ENCODE peak calls at places on chromosomes 5 and 9, in five cellular contexts. I is GM23248, N is OCI-LY7, P is astrocyte, G is keratinocyte. C is an unnamed sample. For H3K79me2, the result is how much of the 10 kb centered on the place peaks cover.

GRCh38 chr5:41068169-41068568 is 3.0 kb downstream of the MROH2B start:
- DNase-seq in P (peak), I (peak), G (no peak), N (no peak), C (no peak)

GRCh38 chr5:79544136-79544535 is 30.2 kb upstream of the HOMER1 start:
- DNase-seq in P (no peak), G (no peak), I (no peak), N (no peak), C (no peak)

GRCh38 chr9:97397220-97397619 is 14.7 kb upstream of the TDRD7 start:
- DNase-seq in I (peak), N (no peak), P (peak), G (no peak), C (no peak)

GRCh38 chr5:57889558-57889957 is 406.9 kb upstream of the ACTBL2 start:
- DNase-seq in G (peak), N (no peak), P (peak), I (peak), C (peak)

GRCh38 chr9:123929177-123929869 is 603 bp downstream of the DENND1A start:
- DNase-seq in G (no peak), N (peak), I (no peak), P (no peak), C (peak)

GRCh38 chr5:154801083-154801482 is 45.9 kb downstream of the LARP1 start:
- DNase-seq in G (no peak), P (peak), N (no peak), I (peak), C (no peak)

GRCh38 chr5:139898981-139899380 is 103.4 kb downstream of the PSD2 start:
- DNase-seq in N (no peak), G (no peak), P (no peak), I (no peak), C (no peak)

GRCh38 chr9:23686257-23686656 is 139.8 kb downstream of the ELAVL2 start:
- DNase-seq in G (peak), P (peak), I (no peak), N (no peak), C (no peak)

GRCh38 chr5:663436-664342 is 29.5 kb downstream of the TPPP start:
- DNase-seq in I (no peak), G (no peak), N (no peak), P (no peak), C (no peak)

GRCh38 chr9:108526518-108526917 is 329.3 kb downstream of the ACTL7B start:
- DNase-seq in P (no peak), N (no peak), I (no peak), G (no peak), C (no peak)

GRCh38 chr9:78567693-78568092 is 270.8 kb downstream of the PSAT1 start:
- DNase-seq in G (no peak), P (no peak), N (no peak), I (peak), C (no peak)

GRCh38 chr5:64811050-64811640 is 42.4 kb downstream of the CWC27 start:
- DNase-seq in N (peak), P (peak), G (peak), I (peak), C (no peak)

GRCh38 chr9:90249094-90249493 is 393.5 kb downstream of the DIRAS2 start:
- DNase-seq in N (no peak), I (no peak), G (no peak), P (no peak), C (no peak)

GRCh38 chr5:68222310-68222709 is 6.8 kb downstream of the PIK3R1 start:
- DNase-seq in G (no peak), P (no peak), N (no peak), I (no peak), C (no peak)

GRCh38 chr5:154196955-154197652 is 6.6 kb downstream of the GALNT10 start:
- DNase-seq in I (no peak), P (peak), N (peak), G (no peak), C (no peak)

GRCh38 chr9:89036862-89037261 is 45.6 kb downstream of the S1PR3 start:
- DNase-seq in N (no peak), G (no peak), P (no peak), I (no peak), C (no peak)

GRCh38 chr5:145936401-145937131 is at the start of gene SH3RF2:
- DNase-seq in P (peak), I (peak), N (no peak), G (no peak), C (peak)

GRCh38 chr9:77417570-77417969 is 230.6 kb downstream of the GNA14 start:
- DNase-seq in I (peak), P (peak), G (no peak), N (no peak), C (peak)

GRCh38 chr5:132056610-132057497 is 3.6 kb upstream of the IL3 start:
- DNase-seq in G (no peak), N (no peak), I (no peak), P (no peak), C (no peak)

GRCh38 chr5:80967500-80968181 is 7.5 kb downstream of the RASGRF2 start:
- DNase-seq in P (peak), G (peak), I (peak), N (no peak), C (peak)

GRCh38 chr9:33044677-33045282 is 19.7 kb downstream of the DNAJA1 start:
- DNase-seq in P (peak), N (no peak), I (no peak), G (no peak), C (no peak)

GRCh38 chr5:143052967-143053682 is 282.9 kb downstream of the ARHGAP26 start:
- DNase-seq in G (no peak), I (no peak), P (no peak), N (no peak), C (no peak)

GRCh38 chr5:143397302-143398052 is 6.0 kb downstream of the NR3C1 start:
- DNase-seq in I (no peak), G (no peak), P (no peak), N (no peak), C (no peak)

GRCh38 chr9:79800578-79800977 is 228.8 kb downstream of the TLE4 start:
- DNase-seq in P (no peak), N (no peak), I (peak), G (no peak), C (no peak)

GRCh38 chr9:104987743-104988142 is 59.8 kb upstream of the ABCA1 start:
- DNase-seq in P (no peak), I (peak), G (no peak), N (peak), C (no peak)

GRCh38 chr5:147578228-147579024 is 68.6 kb upstream of the DPYSL3 start:
- DNase-seq in N (peak), G (no peak), P (peak), I (peak), C (no peak)

GRCh38 chr5:67002832-67003231 is 193.8 kb downstream of the CD180 start:
- DNase-seq in N (no peak), I (peak), G (no peak), P (no peak), C (peak)

GRCh38 chr9:27151693-27152397 is 42.8 kb downstream of the TEK start:
- DNase-seq in P (peak), I (peak), N (no peak), G (peak), C (peak)

GRCh38 chr5:1995491-1995890 is 112.8 kb upstream of the IRX4 start:
- DNase-seq in I (no peak), N (no peak), G (no peak), P (no peak), C (no peak)

GRCh38 chr5:160311491-160312138 is 749 bp downstream of the CCNJL start:
- DNase-seq in N (no peak), G (no peak), P (no peak), I (no peak), C (no peak)

GRCh38 chr5:40984884-40985283 is 75.6 kb downstream of the C7 start:
- DNase-seq in I (peak), P (peak), N (no peak), G (no peak), C (peak)

GRCh38 chr9:15299374-15299939 is 7.6 kb downstream of the TTC39B start:
- DNase-seq in G (no peak), P (no peak), I (no peak), N (peak), C (no peak)

GRCh38 chr5:116032094-116032517 is at the start of gene ARL14EPL:
- DNase-seq in N (no peak), I (peak), P (peak), G (no peak), C (peak)

GRCh38 chr9:26919698-26920097 is 27.1 kb upstream of the CAAP1 start:
- DNase-seq in N (no peak), I (no peak), P (no peak), G (no peak), C (no peak)

GRCh38 chr5:18761801-18762200 is 1127.5 kb downstream of the TAF11L14 start:
- DNase-seq in N (no peak), I (no peak), G (no peak), P (peak), C (no peak)

GRCh38 chr9:121298689-121299112 is 30.7 kb downstream of the GSN start:
- DNase-seq in G (no peak), N (no peak), I (peak), P (no peak), C (no peak)

GRCh38 chr5:169202969-169203368 is 98.0 kb downstream of the SLIT3 start:
- DNase-seq in N (no peak), I (peak), P (no peak), G (no peak), C (no peak)

GRCh38 chr9:93151097-93151784 is 17.2 kb upstream of the NINJ1 start:
- DNase-seq in I (no peak), N (no peak), G (no peak), P (no peak), C (no peak)

GRCh38 chr5:19855031-19855430 is 133.0 kb downstream of the CDH18 start:
- DNase-seq in G (peak), P (peak), N (no peak), I (peak), C (no peak)

DNA sequence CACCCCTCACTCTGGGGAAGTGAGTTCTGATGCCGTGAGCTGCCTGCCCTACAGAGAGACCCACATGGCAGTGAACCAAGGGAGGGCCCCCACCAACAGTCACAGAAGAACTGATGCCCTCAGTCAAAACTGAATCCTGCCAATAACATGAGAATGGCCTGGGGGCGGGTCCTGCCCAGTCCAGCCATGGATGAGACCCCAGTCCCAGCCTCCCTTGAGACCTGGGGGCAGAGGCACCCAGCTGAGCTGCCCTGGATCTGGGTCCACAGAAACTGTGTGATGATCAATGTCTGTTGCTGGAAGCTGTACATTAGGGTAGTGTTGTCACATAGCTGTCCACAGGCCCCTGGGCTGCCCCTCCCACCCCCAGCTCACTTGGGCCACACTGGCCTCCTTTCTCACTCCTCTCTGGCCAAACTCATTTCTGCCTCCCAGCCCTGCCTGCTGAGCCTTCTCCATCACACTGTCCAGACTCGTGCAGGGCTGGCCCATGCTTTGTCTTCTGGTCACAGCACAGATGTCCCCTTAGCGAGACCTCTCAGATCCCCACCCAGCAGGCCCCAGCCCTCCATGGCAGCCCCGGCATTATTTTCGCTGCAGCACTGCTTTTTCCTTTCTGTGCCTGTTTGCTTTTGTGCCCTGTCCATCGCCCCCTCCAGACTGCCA is 16.8 kb downstream of the GBGT1 start:
- DNase-seq in I (no peak), G (no peak), P (no peak), N (no peak), C (no peak)
- H3K79me2 ChIP-seq in I (under half), G (under half), P (under half), N (under half), C (under half)

DNA sequence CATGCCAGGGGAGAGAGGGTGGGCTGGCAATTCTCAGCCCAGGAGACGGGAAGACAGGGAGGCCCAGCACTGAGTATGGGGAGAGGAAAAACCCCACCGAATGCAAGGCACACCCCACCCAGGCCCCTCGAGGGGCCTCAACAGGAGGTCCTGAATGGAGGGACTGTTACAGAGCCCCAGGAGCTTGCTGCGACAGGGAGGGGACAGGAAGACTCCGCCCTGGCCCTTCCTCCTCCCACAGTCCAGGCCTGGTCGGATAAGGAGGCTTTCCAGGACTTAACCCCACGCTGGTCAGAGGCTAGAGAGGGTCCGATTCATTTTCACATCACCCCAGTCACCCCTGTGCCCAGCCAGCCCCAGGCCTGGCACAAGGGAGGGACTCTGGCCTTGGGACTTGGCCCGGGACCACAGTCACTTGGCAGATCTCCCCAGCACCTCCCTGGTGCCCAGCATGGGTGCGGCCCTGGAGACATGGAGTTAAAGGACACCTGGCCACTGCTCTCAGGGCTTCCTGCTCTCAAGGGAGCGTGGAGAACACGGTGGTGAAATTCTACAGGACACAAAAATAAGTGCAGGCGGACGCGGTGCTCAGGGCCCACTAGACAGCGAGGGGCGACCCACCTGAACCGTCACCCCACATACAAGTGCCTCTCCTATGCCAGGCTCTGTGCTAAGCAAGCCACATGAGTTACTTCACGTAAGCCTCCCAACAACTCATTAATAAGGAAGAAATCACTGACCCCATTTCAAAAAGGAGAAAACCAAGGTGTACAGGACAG is 44.8 kb upstream of the STXBP1 start:
- DNase-seq in N (no peak), P (no peak), I (peak), G (no peak), C (peak)
- H3K4me2 ChIP-seq in N (no peak), P (peak), I (peak), G (peak), C (peak)

GRCh38 chr5:5985332-5985731 is 393.0 kb downstream of the MED10 start:
- DNase-seq in P (no peak), N (no peak), I (no peak), G (no peak), C (no peak)
- H3K79me2 ChIP-seq in P (under half), N (under half), I (under half), G (under half), C (under half)

GRCh38 chr5:136042156-136042555 is 13.4 kb downstream of the TGFBI start:
- DNase-seq in P (no peak), G (no peak), I (no peak), N (peak), C (no peak)
- H3K4me2 ChIP-seq in P (peak), G (no peak), I (no peak), N (peak), C (no peak)

DNA sequence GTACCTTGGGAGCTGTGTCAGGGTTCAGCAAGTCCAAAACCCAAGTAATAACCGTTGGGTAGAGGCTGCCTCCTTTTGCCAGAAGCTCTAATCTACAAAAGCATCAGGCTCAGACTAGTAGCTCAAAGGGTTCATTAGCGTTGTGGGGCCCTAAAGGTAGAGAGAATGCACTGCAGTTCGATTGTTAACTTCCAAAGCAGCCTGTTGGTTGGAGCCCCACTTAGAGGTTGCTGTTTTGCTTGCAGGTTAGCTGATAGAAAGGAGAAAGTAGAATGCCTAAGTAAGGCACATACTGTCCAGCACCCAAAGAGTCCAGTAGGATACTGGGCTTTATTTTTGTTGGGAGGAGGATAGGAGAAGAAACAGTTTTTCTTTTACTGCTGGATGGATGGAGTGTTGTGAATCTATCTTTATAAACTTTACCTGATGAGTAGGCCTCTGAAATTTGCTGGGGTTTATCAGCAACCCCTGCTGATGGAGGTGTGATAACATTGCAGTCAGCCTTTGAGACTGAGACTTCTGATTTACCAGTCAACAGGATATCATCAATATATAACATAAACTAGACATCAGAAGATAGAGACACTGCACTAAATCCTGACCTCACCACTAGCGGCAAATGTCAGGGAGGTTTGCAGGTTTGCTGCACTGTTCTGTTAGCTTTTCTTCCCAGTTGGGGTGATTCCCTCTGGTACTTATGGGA is 34.8 kb downstream of the ZNF131 start:
- DNase-seq in N (no peak), G (no peak), P (no peak), I (no peak), C (no peak)
- H3K79me2 ChIP-seq in N (under half), G (under half), P (half or more), I (half or more), C (under half)

DNA sequence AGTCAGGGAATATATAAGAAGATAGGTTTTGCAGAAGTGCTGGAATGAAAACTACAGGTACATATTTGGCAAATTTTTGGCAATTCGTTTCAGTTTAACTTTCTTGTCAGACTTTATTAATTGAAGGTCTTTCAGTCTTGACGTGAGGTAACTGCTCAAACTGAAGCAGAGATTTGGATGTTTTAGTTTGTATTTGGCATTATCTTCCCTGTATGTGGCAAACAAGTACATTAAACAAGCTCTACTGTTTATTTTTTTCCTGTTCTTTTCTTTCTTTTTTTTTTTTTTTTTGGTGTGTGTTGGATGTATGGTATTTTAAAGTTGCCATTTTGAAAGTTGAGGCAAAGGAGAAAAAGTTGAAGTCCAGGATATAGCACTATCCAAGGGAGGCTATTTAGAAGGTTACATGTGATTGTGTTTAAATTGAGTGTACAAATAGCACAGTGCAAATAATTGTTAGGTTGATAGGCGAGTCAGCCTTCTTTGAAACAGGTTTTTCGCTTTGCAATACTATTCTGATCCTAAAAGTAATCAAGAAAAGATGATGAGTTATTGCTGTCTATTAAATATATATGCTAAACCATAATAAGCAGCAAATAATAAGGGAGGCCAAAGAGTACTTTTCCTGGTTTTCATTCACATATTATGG is 2.2 kb downstream of the PBX3 start:
- DNase-seq in P (no peak), G (no peak), I (no peak), N (no peak), C (no peak)
- H3K4me2 ChIP-seq in P (peak), G (peak), I (peak), N (peak), C (no peak)

DNA sequence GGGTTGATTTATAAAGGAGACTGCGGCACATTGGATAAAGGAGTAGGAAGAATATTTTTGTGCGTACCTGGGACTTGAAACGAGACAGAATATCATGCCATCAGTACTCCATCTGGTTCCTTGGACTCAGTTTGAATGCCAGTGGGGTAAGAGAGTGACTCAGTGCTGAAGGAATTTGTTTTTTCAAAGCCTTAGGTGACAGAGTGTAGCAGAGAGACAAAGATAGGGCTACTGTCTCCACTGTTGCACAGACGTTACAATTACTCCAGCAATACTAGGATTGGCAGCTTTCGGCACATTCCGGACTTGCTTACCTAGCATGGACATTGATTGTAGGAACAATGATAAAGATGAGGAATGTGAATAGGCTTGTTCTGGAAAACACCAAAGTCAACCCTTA is 250.7 kb downstream of the KCTD16 start:
- DNase-seq in G (no peak), N (no peak), I (peak), P (peak), C (no peak)
- H3K79me2 ChIP-seq in G (under half), N (under half), I (under half), P (under half), C (under half)